ENCODE peak calls at places on chromosomes 2 and 18, in five cellular contexts. C is A549, A is K562, M is H1, L is HepG2. N is an unnamed sample.
A peak's percentile ranks its signal among the peaks of the same experiment; 100 is the strongest.

GRCh38 chr2:190986221-190986953 is 27.6 kb downstream of the STAT1 start:
- DNase-seq in C (no peak), A (peak; percentile 21), M (no peak), L (no peak), N (no peak)

GRCh38 chr2:38907743-38908562 is 18.3 kb downstream of the ARHGEF33 start:
- DNase-seq in A (peak; percentile 31), C (no peak), M (no peak), L (peak; percentile 89), N (peak; percentile 51)

GRCh38 chr2:136116111-136116812 is 1.7 kb downstream of the CXCR4 start:
- DNase-seq in M (peak; percentile 50), L (no peak), C (peak; percentile 17), A (peak; percentile 31), N (no peak)

GRCh38 chr18:31199190-31199769 is 36.6 kb upstream of the DSC1 start:
- DNase-seq in A (no peak), C (peak; percentile 50), L (no peak), M (no peak), N (no peak)

GRCh38 chr18:50870138-50870845 is 8.6 kb upstream of the ME2 start:
- DNase-seq in M (no peak), A (no peak), L (no peak), C (peak; percentile 81), N (no peak)

GRCh38 chr2:202858601-202859000 is 13.0 kb downstream of the ICA1L start:
- DNase-seq in A (no peak), L (no peak), C (no peak), M (no peak), N (no peak)

GRCh38 chr2:82139979-82140611 is 1835.5 kb upstream of the LRRTM1 start:
- DNase-seq in A (no peak), L (no peak), M (no peak), C (no peak), N (no peak)

GRCh38 chr18:37451239-37451825 is 114.3 kb downstream of the CELF4 start:
- DNase-seq in L (no peak), C (no peak), A (no peak), M (no peak), N (no peak)

GRCh38 chr2:194060269-194060668 is 1596.8 kb upstream of the SLC39A10 start:
- DNase-seq in C (no peak), L (no peak), A (no peak), M (no peak), N (no peak)

GRCh38 chr2:59583173-59583765 is 970.2 kb downstream of the BCL11A start:
- DNase-seq in A (no peak), L (no peak), M (no peak), C (no peak), N (no peak)

GRCh38 chr2:171883275-171883893 is 10.7 kb downstream of the SLC25A12 start:
- DNase-seq in L (no peak), M (no peak), C (no peak), A (no peak), N (no peak)

GRCh38 chr2:232781765-232782164 is 5.4 kb upstream of the KCNJ13 start:
- DNase-seq in C (peak; percentile 30), L (peak; percentile 12), A (no peak), M (no peak), N (peak; percentile 55)

GRCh38 chr2:108927936-108928659 is 60.9 kb downstream of the EDAR start:
- DNase-seq in M (no peak), C (peak; percentile 61), A (peak; percentile 61), L (peak; percentile 51), N (no peak)

GRCh38 chr2:168136392-168136977 is 110.9 kb downstream of the STK39 start:
- DNase-seq in L (peak; percentile 53), C (peak; percentile 52), A (peak; percentile 38), M (no peak), N (no peak)

GRCh38 chr18:21265971-21266673 is 24.1 kb downstream of the GREB1L start:
- DNase-seq in M (no peak), C (no peak), L (no peak), A (no peak), N (no peak)

GRCh38 chr2:63648632-63649031 is 59.9 kb downstream of the MDH1 start:
- DNase-seq in A (no peak), L (no peak), M (no peak), C (no peak), N (no peak)

GRCh38 chr18:8984131-8984670 is 118.3 kb upstream of the NDUFV2 start:
- DNase-seq in C (no peak), L (no peak), A (no peak), M (no peak), N (no peak)

GRCh38 chr18:8989855-8990254 is 112.6 kb upstream of the NDUFV2 start:
- DNase-seq in C (no peak), L (no peak), M (no peak), A (peak; percentile 49), N (no peak)

GRCh38 chr18:8988262-8988871 is 114.1 kb upstream of the NDUFV2 start:
- DNase-seq in M (peak; percentile 73), C (peak; percentile 65), L (peak; percentile 46), A (peak; percentile 84), N (no peak)

GRCh38 chr18:8989017-8989416 is 113.5 kb upstream of the NDUFV2 start:
- DNase-seq in L (no peak), C (no peak), M (no peak), A (no peak), N (no peak)

GRCh38 chr18:8987250-8987649 is 115.2 kb upstream of the NDUFV2 start:
- DNase-seq in C (no peak), M (no peak), A (no peak), L (no peak), N (no peak)
- TF ChIP-seq HDAC2 in C (no peak), M (no peak), A (no peak), L (no peak), N (no peak)

DNA sequence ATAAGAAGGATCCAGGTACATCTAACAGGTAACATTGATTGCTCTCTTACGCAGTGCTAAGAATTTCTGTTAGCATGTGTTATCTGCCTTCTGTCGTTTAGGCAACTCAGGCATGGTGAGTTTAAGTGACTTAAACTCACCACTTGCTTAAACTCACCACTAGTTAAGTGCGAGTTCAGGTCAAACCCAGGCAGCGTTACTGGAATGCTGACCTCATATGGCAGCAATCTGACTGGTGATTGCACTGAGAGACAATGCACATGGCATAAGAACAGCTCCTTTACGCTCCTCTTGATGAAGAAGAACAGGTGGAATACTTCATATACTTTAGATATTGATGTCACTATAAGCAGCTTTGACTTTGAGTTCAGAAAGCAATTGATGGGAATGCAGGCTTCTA is 954.1 kb downstream of the SOCS6 start:
- DNase-seq in A (no peak), M (no peak), L (no peak), C (no peak), N (no peak)
- TF ChIP-seq CEBPB in A (no peak), M (no peak), L (no peak), C (no peak), N (no peak)

DNA sequence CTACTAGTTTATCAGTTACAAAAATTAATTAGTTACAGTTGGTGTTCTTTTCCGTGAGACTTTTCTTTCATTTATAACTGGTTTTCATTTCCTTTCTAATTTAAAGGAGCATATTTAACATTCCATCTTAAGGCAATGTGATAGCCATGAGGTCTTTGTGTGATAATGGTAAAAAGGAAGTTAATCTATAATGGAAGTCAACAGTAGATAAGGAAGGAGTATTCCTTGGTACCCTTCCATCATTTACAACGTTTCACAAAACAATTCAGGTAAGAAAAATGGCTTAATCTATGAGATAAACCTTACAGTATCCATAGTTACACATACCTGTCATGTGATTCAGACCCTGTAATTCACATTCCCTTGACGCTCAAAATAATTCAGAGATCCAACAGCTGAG is 525.4 kb upstream of the VWC2L start:
- DNase-seq in L (no peak), A (no peak), C (no peak), M (no peak), N (no peak)
- TF ChIP-seq HDAC2 in L (no peak), A (no peak), C (no peak), M (no peak), N (no peak)

GRCh38 chr18:55858661-55859111 is 270.7 kb upstream of the TCF4 start:
- DNase-seq in A (no peak), M (no peak), C (no peak), L (no peak), N (no peak)

GRCh38 chr18:55861266-55861665 is 273.3 kb upstream of the TCF4 start:
- DNase-seq in C (peak; percentile 33), M (no peak), A (peak; percentile 22), L (no peak), N (no peak)

GRCh38 chr18:55863876-55864275 is 275.9 kb upstream of the TCF4 start:
- DNase-seq in M (no peak), C (no peak), L (no peak), A (no peak), N (no peak)

GRCh38 chr18:55859116-55859515 is 271.1 kb upstream of the TCF4 start:
- DNase-seq in C (no peak), M (no peak), L (no peak), A (no peak), N (no peak)

DNA sequence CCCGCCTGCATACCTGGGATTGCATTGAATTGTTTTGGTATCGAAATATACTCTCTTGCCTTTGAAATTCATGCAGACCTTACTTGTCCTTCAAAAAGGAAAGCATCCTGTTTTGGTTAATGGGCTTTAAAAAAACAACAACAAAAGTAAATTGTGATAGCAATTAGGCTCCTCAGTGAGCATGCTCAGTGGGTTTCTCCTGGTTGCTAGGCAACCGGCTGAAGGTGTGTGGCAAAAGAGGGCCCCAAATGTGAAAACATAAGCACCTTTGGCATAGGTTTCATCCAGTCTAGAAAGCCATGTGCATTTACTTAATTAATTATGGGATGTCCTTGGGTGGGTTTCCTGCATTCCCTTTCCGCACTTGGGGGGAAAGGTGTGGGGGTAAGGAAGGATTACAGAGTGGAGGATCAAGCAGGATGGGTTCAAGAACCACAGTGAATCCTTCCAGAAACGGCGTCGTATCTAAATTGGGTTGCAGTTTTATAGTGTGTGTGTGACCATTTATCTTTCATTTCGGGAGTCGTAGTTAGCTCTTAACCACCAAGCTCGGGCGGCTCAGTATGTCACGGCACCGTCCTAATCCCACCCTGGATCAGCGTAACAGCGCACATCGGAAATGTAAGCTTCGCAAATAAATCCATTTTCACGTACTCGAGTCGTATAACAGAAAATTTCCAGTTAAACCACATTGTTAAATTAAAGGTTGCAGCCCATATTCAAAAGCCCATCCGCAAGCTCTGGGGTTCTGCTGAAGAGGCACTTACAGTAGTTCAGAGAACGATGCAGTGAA is 274.9 kb upstream of the TCF4 start:
- DNase-seq in C (no peak), A (no peak), M (no peak), L (no peak), N (no peak)
- TF ChIP-seq CEBPB in C (no peak), A (no peak), M (no peak), L (no peak), N (no peak)

GRCh38 chr2:26936855-26937254 is 33.6 kb upstream of the MAPRE3 start:
- DNase-seq in C (no peak), M (no peak), A (no peak), L (no peak), N (no peak)

GRCh38 chr2:26932974-26933373 is 37.5 kb upstream of the MAPRE3 start:
- DNase-seq in A (no peak), C (no peak), L (no peak), M (no peak), N (no peak)

GRCh38 chr2:26934985-26935384 is 35.5 kb upstream of the MAPRE3 start:
- DNase-seq in C (no peak), L (no peak), A (no peak), M (no peak), N (no peak)

GRCh38 chr2:26933638-26934334 is 36.7 kb upstream of the MAPRE3 start:
- DNase-seq in L (no peak), C (no peak), M (no peak), A (no peak), N (no peak)

GRCh38 chr2:26934335-26934724 is 36.1 kb upstream of the MAPRE3 start:
- DNase-seq in M (no peak), L (no peak), C (no peak), A (no peak), N (no peak)
- TF ChIP-seq HDAC2 in M (no peak), L (no peak), C (no peak), A (no peak), N (no peak)